ENCODE peak calls at places on chromosomes 6 and 20, in eight cellular contexts. F, O, K, T, G, V, U and A are unnamed samples.

GRCh38 chr6:52284131-52284459 is 447 bp downstream of the MCM3 start:
- DNase-seq in F (peak), T (peak), G (no peak), U (peak), O (no peak), V (no peak), K (peak), A (peak)

GRCh38 chr6:170184324-170184723 is 106.6 kb downstream of the DLL1 start:
- DNase-seq in T (no peak), V (no peak), O (no peak), G (no peak), F (no peak), K (no peak), U (no peak), A (no peak)

GRCh38 chr20:16580127-16580526 is 6.9 kb upstream of the KIF16B start:
- DNase-seq in K (peak), T (no peak), F (no peak), U (no peak), O (no peak), G (no peak), V (no peak), A (no peak)

GRCh38 chr6:140043357-140043756 is 668.9 kb upstream of the CITED2 start:
- DNase-seq in V (no peak), F (no peak), T (no peak), K (peak), U (no peak), G (no peak), O (no peak), A (peak)

GRCh38 chr20:3420211-3420707 is 12.8 kb upstream of the DNAAF9 start:
- DNase-seq in G (no peak), U (no peak), F (no peak), O (peak), V (no peak), T (peak), K (no peak), A (no peak)

GRCh38 chr6:81901589-81901988 is 149.1 kb upstream of the TENT5A start:
- DNase-seq in K (no peak), V (no peak), U (no peak), T (no peak), F (no peak), G (no peak), O (no peak), A (no peak)

GRCh38 chr6:57040011-57040410 is 6.5 kb upstream of the KIAA1586 start:
- DNase-seq in U (no peak), K (no peak), O (no peak), F (peak), G (no peak), T (no peak), V (no peak), A (peak)

GRCh38 chr6:170152989-170153388 is 137.9 kb downstream of the DLL1 start:
- DNase-seq in F (peak), O (no peak), V (no peak), G (no peak), T (peak), U (peak), K (peak), A (peak)

GRCh38 chr6:31806470-31807272 is at the start of gene LSM2:
- DNase-seq in U (peak), V (peak), G (peak), O (peak), T (peak), K (peak), F (peak), A (peak)

GRCh38 chr20:57231951-57232428 is 34.5 kb downstream of the BMP7 start:
- DNase-seq in V (no peak), O (no peak), K (no peak), T (no peak), U (no peak), G (no peak), F (peak), A (no peak)

GRCh38 chr6:145028144-145028818 is 707.0 kb downstream of the EPM2A start:
- DNase-seq in K (peak), F (no peak), G (no peak), U (peak), V (no peak), T (no peak), O (no peak), A (peak)

GRCh38 chr6:138945354-138945753 is 42.7 kb downstream of the REPS1 start:
- DNase-seq in V (no peak), U (peak), F (peak), K (no peak), O (no peak), G (no peak), T (no peak), A (peak)